ENCODE peak calls at places on chromosome 4, in five cellular contexts. X is GM23338; G is effector memory CD4-positive, alpha-beta T cell; J is fibroblast of lung; W is skeletal muscle cell. Q is an unnamed sample.

GRCh38 chr4:63218837-63219236 is 1190.4 kb downstream of the TECRL start:
- DNase-seq in W (no peak), J (no peak), G (no peak), X (peak; percentile 48), Q (no peak)

GRCh38 chr4:70984587-70984986 is 8.9 kb upstream of the DCK start:
- DNase-seq in J (no peak), W (no peak), G (no peak), X (no peak), Q (no peak)

GRCh38 chr4:123325241-123325681 is 71.3 kb upstream of the SPRY1 start:
- DNase-seq in G (no peak), J (no peak), W (no peak), X (no peak), Q (no peak)

GRCh38 chr4:28518781-28519180 is 1658.1 kb downstream of the STIM2 start:
- DNase-seq in X (no peak), G (no peak), J (no peak), W (peak; percentile 17), Q (no peak)

GRCh38 chr4:112141366-112142138 is 3.7 kb upstream of the FAM241A start:
- DNase-seq in J (peak; percentile 20), G (no peak), W (no peak), X (no peak), Q (no peak)

GRCh38 chr4:177315767-177316490 is 6.3 kb downstream of the NEIL3 start:
- DNase-seq in X (no peak), J (peak; percentile 40), W (no peak), G (no peak), Q (no peak)

GRCh38 chr4:147782087-147782781 is 50.3 kb downstream of the ARHGAP10 start:
- DNase-seq in J (peak; percentile 65), W (peak; percentile 31), G (no peak), X (no peak), Q (no peak)

GRCh38 chr4:14410469-14410868 is 591.8 kb upstream of the CPEB2 start:
- DNase-seq in J (no peak), X (no peak), G (no peak), W (no peak), Q (no peak)

GRCh38 chr4:98609946-98610345 is 48.5 kb downstream of the TSPAN5 start:
- DNase-seq in J (peak; percentile 34), W (no peak), X (no peak), G (no peak), Q (no peak)

GRCh38 chr4:38889143-38889542 is 21.5 kb downstream of the FAM114A1 start:
- DNase-seq in W (peak; percentile 39), X (no peak), G (no peak), J (peak; percentile 76), Q (no peak)

GRCh38 chr4:172985552-172985951 is 183.1 kb upstream of the GALNT7 start:
- DNase-seq in J (no peak), X (no peak), W (no peak), G (no peak), Q (no peak)

GRCh38 chr4:83852085-83852451 is 316.2 kb downstream of the GPAT3 start:
- DNase-seq in J (peak; percentile 29), G (no peak), X (peak; percentile 15), W (peak; percentile 41), Q (no peak)

GRCh38 chr4:181301735-181302380 is 941.3 kb upstream of the TENM3 start:
- DNase-seq in J (peak; percentile 36), X (peak; percentile 83), W (no peak), G (no peak), Q (no peak)

GRCh38 chr4:109434007-109434792 is 585 bp downstream of the SEC24B start:
- DNase-seq in G (no peak), W (no peak), J (peak; percentile 38), X (peak; percentile 50), Q (no peak)

GRCh38 chr4:132333723-132334045 is 815.4 kb upstream of the PCDH10 start:
- DNase-seq in G (no peak), W (peak; percentile 65), X (no peak), J (peak; percentile 59), Q (no peak)

GRCh38 chr4:183722738-183723560 is 63.9 kb downstream of the TRAPPC11 start:
- DNase-seq in G (peak; percentile 11), W (no peak), X (peak; percentile 79), J (peak; percentile 15), Q (peak; percentile 91)

GRCh38 chr4:183602444-183603102 is 56.4 kb downstream of the RWDD4 start:
- DNase-seq in X (peak; percentile 46), J (peak; percentile 57), G (no peak), W (no peak), Q (no peak)

GRCh38 chr4:185697488-185697887 is 114.5 kb downstream of the SORBS2 start:
- DNase-seq in G (no peak), J (no peak), W (no peak), X (no peak), Q (no peak)

GRCh38 chr4:73070072-73070385 is 513 bp upstream of the COX18 start:
- DNase-seq in W (no peak), G (no peak), X (peak; percentile 49), J (no peak), Q (no peak)

GRCh38 chr4:25401066-25401465 is 24.0 kb downstream of the ANAPC4 start:
- DNase-seq in W (no peak), J (no peak), X (no peak), G (no peak), Q (no peak)

GRCh38 chr4:185888676-185889075 is 76.7 kb upstream of the SORBS2 start:
- DNase-seq in J (no peak), X (no peak), W (no peak), G (no peak), Q (no peak)

GRCh38 chr4:104490770-104491395 is 3.8 kb downstream of the CXXC4 start:
- DNase-seq in X (peak; percentile 56), J (peak; percentile 49), G (peak; percentile 28), W (peak; percentile 18), Q (no peak)

GRCh38 chr4:184021389-184021788 is 116.3 kb downstream of the STOX2 start:
- DNase-seq in X (no peak), W (no peak), G (no peak), J (no peak), Q (no peak)

GRCh38 chr4:926538-926937 is 5.6 kb downstream of the GAK start:
- DNase-seq in J (peak; percentile 12), X (peak; percentile 88), G (no peak), W (no peak), Q (no peak)

GRCh38 chr4:118772149-118773081 is 63.5 kb downstream of the SEC24D start:
- DNase-seq in J (peak; percentile 83), X (peak; percentile 69), G (no peak), W (no peak), Q (no peak)

GRCh38 chr4:64305565-64306254 is 103.5 kb downstream of the TECRL start:
- DNase-seq in X (peak; percentile 13), G (no peak), J (no peak), W (no peak), Q (no peak)

GRCh38 chr4:124191329-124191728 is 521.2 kb downstream of the ANKRD50 start:
- DNase-seq in J (no peak), X (no peak), G (no peak), W (no peak), Q (no peak)

GRCh38 chr4:2761035-2761923 is 5.1 kb upstream of the TNIP2 start:
- DNase-seq in J (no peak), W (no peak), G (no peak), X (peak; percentile 53), Q (no peak)

GRCh38 chr4:2767046-2767704 is 11.0 kb upstream of the TNIP2 start:
- DNase-seq in J (no peak), X (no peak), G (no peak), W (no peak), Q (no peak)

GRCh38 chr4:2765832-2766526 is 9.8 kb upstream of the TNIP2 start:
- DNase-seq in J (no peak), G (no peak), X (no peak), W (no peak), Q (no peak)

GRCh38 chr4:2762048-2762447 is 5.9 kb upstream of the TNIP2 start:
- DNase-seq in J (no peak), G (no peak), W (no peak), X (no peak), Q (no peak)

GRCh38 chr4:2763511-2763967 is 7.4 kb upstream of the TNIP2 start:
- DNase-seq in J (no peak), G (no peak), X (peak; percentile 61), W (no peak), Q (no peak)
- H3K4me3 ChIP-seq in J (peak overlapping the region; percentile 44), G (peak overlapping the region; percentile 39), X (peak overlapping the region; percentile 60), W (peak overlapping the region; percentile 46), Q (peak overlapping the region; percentile 58)

GRCh38 chr4:36747277-36748129 is 466.1 kb downstream of the DTHD1 start:
- DNase-seq in W (no peak), J (no peak), G (no peak), X (peak; percentile 52), Q (no peak)
- H3K4me3 ChIP-seq in W (no peak overlapping the region), J (no peak overlapping the region), G (no peak overlapping the region), X (no peak overlapping the region), Q (no peak overlapping the region)

GRCh38 chr4:24103434-24104168 is 213.8 kb upstream of the PPARGC1A start:
- DNase-seq in X (no peak), W (peak; percentile 69), G (no peak), J (peak; percentile 89), Q (no peak)

GRCh38 chr4:24104173-24104572 is 214.3 kb upstream of the PPARGC1A start:
- DNase-seq in W (peak; percentile 73), X (no peak), J (peak; percentile 79), G (no peak), Q (no peak)

GRCh38 chr4:24102621-24103020 is 212.8 kb upstream of the PPARGC1A start:
- DNase-seq in J (no peak), W (no peak), G (no peak), X (no peak), Q (no peak)

DNA sequence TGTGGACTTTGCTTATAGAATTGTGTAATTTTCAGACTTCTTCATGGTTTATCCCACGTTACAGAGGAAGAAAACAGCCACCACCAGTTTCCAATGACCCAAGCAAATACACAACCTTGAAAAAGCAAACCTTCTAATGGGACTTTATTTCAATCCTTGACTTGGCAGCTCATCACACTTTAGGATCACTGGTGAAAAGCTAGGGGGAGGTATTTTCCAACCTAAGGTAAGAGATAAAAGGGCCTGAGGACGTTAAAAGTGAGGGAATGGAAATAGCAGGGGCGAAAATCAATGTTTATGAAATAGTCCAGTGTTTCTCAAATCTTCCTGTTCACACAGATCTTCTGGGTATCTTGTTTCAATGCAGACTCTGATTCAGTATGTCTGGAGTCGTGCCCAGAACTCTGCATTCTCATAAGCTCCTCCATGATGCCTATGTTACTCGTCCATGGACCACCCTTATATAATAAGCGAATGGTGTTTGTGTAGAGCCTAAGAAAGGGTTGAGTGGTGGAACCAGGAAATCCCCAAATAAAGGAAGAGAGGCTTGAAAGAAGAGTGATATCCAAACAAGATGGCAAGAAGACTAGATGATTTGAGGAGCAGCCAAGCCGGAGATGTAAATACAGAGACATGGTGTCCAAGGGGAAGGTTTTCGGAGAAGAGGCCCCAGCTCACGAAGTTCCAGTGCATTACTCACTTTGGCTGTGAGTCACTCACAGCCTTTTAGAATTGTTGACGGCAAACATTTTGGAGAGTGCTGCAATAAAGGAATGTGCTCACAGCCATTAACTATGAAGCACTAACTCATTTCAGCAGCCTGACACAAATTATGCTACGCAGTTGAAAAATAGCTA is 215.6 kb upstream of the PPARGC1A start:
- DNase-seq in X (no peak), W (peak; percentile 98), J (peak; percentile 99), G (no peak), Q (no peak)
- H3K4me3 ChIP-seq in X (no peak overlapping the region), W (peak overlapping the region; percentile 10), J (no peak overlapping the region), G (no peak overlapping the region), Q (no peak overlapping the region)

GRCh38 chr4:150982557-150983233 is 32.4 kb downstream of the LRBA start:
- DNase-seq in J (no peak), G (no peak), W (no peak), X (no peak), Q (no peak)
- H3K4me3 ChIP-seq in J (no peak overlapping the region), G (no peak overlapping the region), W (no peak overlapping the region), X (no peak overlapping the region), Q (no peak overlapping the region)